ENCODE peak calls at places on chromosome 22, in ten cellular contexts. One of them, this sample, is unnamed.

GRCh38 chr22:37633082-37633692 is 6.3 kb upstream of the SH3BP1 start:
- DNase-seq in activated CD8-positive, alpha-beta memory T cell treated with anti-CD3 and anti-CD28 coated beads for 1 hour: no peak
- DNase-seq in endothelial cell of umbilical vein: no peak
- DNase-seq in stimulated activated CD4-positive, alpha-beta T cell treated with anti-CD3 and anti-CD28 coated beads, Interleukin-12 subunit alpha, Interleukin-12 subunit beta, amount 100 ng/mL, for 4 hours: no peak
- DNase-seq in GM12864: peak
- DNase-seq in NK-92 treated with Interleukin-12 subunit alpha and Interleukin-12 subunit beta, amount 100 ng/mL, for 24 hours: peak
- DNase-seq in progenitor cell of endocrine pancreas: no peak
- DNase-seq in Calu3: no peak
- DNase-seq in pons: no peak
- DNase-seq in renal cortical epithelial cell: no peak
- DNase-seq in this sample: peak

GRCh38 chr22:36578619-36579018 is 49.7 kb upstream of the EIF3D start:
- DNase-seq in activated CD8-positive, alpha-beta memory T cell treated with anti-CD3 and anti-CD28 coated beads for 1 hour: no peak
- DNase-seq in endothelial cell of umbilical vein: no peak
- DNase-seq in stimulated activated CD4-positive, alpha-beta T cell treated with anti-CD3 and anti-CD28 coated beads, Interleukin-12 subunit alpha, Interleukin-12 subunit beta, amount 100 ng/mL, for 4 hours: no peak
- DNase-seq in GM12864: no peak
- DNase-seq in NK-92 treated with Interleukin-12 subunit alpha and Interleukin-12 subunit beta, amount 100 ng/mL, for 24 hours: no peak
- DNase-seq in progenitor cell of endocrine pancreas: no peak
- DNase-seq in Calu3: no peak
- DNase-seq in pons: no peak
- DNase-seq in renal cortical epithelial cell: peak
- DNase-seq in this sample: no peak

GRCh38 chr22:22422629-22423112 is 85.9 kb downstream of the ZNF280B start:
- DNase-seq in activated CD8-positive, alpha-beta memory T cell treated with anti-CD3 and anti-CD28 coated beads for 1 hour: no peak
- DNase-seq in endothelial cell of umbilical vein: peak
- DNase-seq in stimulated activated CD4-positive, alpha-beta T cell treated with anti-CD3 and anti-CD28 coated beads, Interleukin-12 subunit alpha, Interleukin-12 subunit beta, amount 100 ng/mL, for 4 hours: peak
- DNase-seq in GM12864: peak
- DNase-seq in NK-92 treated with Interleukin-12 subunit alpha and Interleukin-12 subunit beta, amount 100 ng/mL, for 24 hours: peak
- DNase-seq in progenitor cell of endocrine pancreas: peak
- DNase-seq in Calu3: peak
- DNase-seq in pons: peak
- DNase-seq in renal cortical epithelial cell: peak
- DNase-seq in this sample: peak

GRCh38 chr22:46102159-46102558 is 48.2 kb upstream of the PPARA start:
- DNase-seq in activated CD8-positive, alpha-beta memory T cell treated with anti-CD3 and anti-CD28 coated beads for 1 hour: no peak
- DNase-seq in endothelial cell of umbilical vein: no peak
- DNase-seq in stimulated activated CD4-positive, alpha-beta T cell treated with anti-CD3 and anti-CD28 coated beads, Interleukin-12 subunit alpha, Interleukin-12 subunit beta, amount 100 ng/mL, for 4 hours: no peak
- DNase-seq in GM12864: no peak
- DNase-seq in NK-92 treated with Interleukin-12 subunit alpha and Interleukin-12 subunit beta, amount 100 ng/mL, for 24 hours: no peak
- DNase-seq in progenitor cell of endocrine pancreas: no peak
- DNase-seq in Calu3: no peak
- DNase-seq in pons: no peak
- DNase-seq in renal cortical epithelial cell: no peak
- DNase-seq in this sample: no peak

GRCh38 chr22:36419177-36419911 is 31.6 kb upstream of the MYH9 start:
- DNase-seq in activated CD8-positive, alpha-beta memory T cell treated with anti-CD3 and anti-CD28 coated beads for 1 hour: no peak
- DNase-seq in endothelial cell of umbilical vein: peak
- DNase-seq in stimulated activated CD4-positive, alpha-beta T cell treated with anti-CD3 and anti-CD28 coated beads, Interleukin-12 subunit alpha, Interleukin-12 subunit beta, amount 100 ng/mL, for 4 hours: no peak
- DNase-seq in GM12864: no peak
- DNase-seq in NK-92 treated with Interleukin-12 subunit alpha and Interleukin-12 subunit beta, amount 100 ng/mL, for 24 hours: no peak
- DNase-seq in progenitor cell of endocrine pancreas: no peak
- DNase-seq in Calu3: no peak
- DNase-seq in pons: peak
- DNase-seq in renal cortical epithelial cell: peak
- DNase-seq in this sample: peak

GRCh38 chr22:21876486-21877176 is 9.2 kb upstream of the MAPK1 start:
- DNase-seq in activated CD8-positive, alpha-beta memory T cell treated with anti-CD3 and anti-CD28 coated beads for 1 hour: no peak
- DNase-seq in endothelial cell of umbilical vein: peak
- DNase-seq in stimulated activated CD4-positive, alpha-beta T cell treated with anti-CD3 and anti-CD28 coated beads, Interleukin-12 subunit alpha, Interleukin-12 subunit beta, amount 100 ng/mL, for 4 hours: peak
- DNase-seq in GM12864: no peak
- DNase-seq in NK-92 treated with Interleukin-12 subunit alpha and Interleukin-12 subunit beta, amount 100 ng/mL, for 24 hours: no peak
- DNase-seq in progenitor cell of endocrine pancreas: no peak
- DNase-seq in Calu3: no peak
- DNase-seq in pons: no peak
- DNase-seq in renal cortical epithelial cell: no peak
- DNase-seq in this sample: no peak

GRCh38 chr22:44192098-44192810 is 11.5 kb downstream of the PARVG start:
- DNase-seq in activated CD8-positive, alpha-beta memory T cell treated with anti-CD3 and anti-CD28 coated beads for 1 hour: no peak
- DNase-seq in endothelial cell of umbilical vein: peak
- DNase-seq in stimulated activated CD4-positive, alpha-beta T cell treated with anti-CD3 and anti-CD28 coated beads, Interleukin-12 subunit alpha, Interleukin-12 subunit beta, amount 100 ng/mL, for 4 hours: peak
- DNase-seq in GM12864: no peak
- DNase-seq in NK-92 treated with Interleukin-12 subunit alpha and Interleukin-12 subunit beta, amount 100 ng/mL, for 24 hours: peak
- DNase-seq in progenitor cell of endocrine pancreas: no peak
- DNase-seq in Calu3: peak
- DNase-seq in pons: no peak
- DNase-seq in renal cortical epithelial cell: no peak
- DNase-seq in this sample: peak

GRCh38 chr22:39727541-39727940 is 157.0 kb downstream of the CACNA1I start:
- DNase-seq in activated CD8-positive, alpha-beta memory T cell treated with anti-CD3 and anti-CD28 coated beads for 1 hour: no peak
- DNase-seq in endothelial cell of umbilical vein: no peak
- DNase-seq in stimulated activated CD4-positive, alpha-beta T cell treated with anti-CD3 and anti-CD28 coated beads, Interleukin-12 subunit alpha, Interleukin-12 subunit beta, amount 100 ng/mL, for 4 hours: no peak
- DNase-seq in GM12864: no peak
- DNase-seq in NK-92 treated with Interleukin-12 subunit alpha and Interleukin-12 subunit beta, amount 100 ng/mL, for 24 hours: no peak
- DNase-seq in progenitor cell of endocrine pancreas: no peak
- DNase-seq in Calu3: peak
- DNase-seq in pons: no peak
- DNase-seq in renal cortical epithelial cell: no peak
- DNase-seq in this sample: no peak

GRCh38 chr22:36497910-36498669 is 8.8 kb downstream of the FOXRED2 start:
- DNase-seq in activated CD8-positive, alpha-beta memory T cell treated with anti-CD3 and anti-CD28 coated beads for 1 hour: no peak
- DNase-seq in endothelial cell of umbilical vein: no peak
- DNase-seq in stimulated activated CD4-positive, alpha-beta T cell treated with anti-CD3 and anti-CD28 coated beads, Interleukin-12 subunit alpha, Interleukin-12 subunit beta, amount 100 ng/mL, for 4 hours: no peak
- DNase-seq in GM12864: no peak
- DNase-seq in NK-92 treated with Interleukin-12 subunit alpha and Interleukin-12 subunit beta, amount 100 ng/mL, for 24 hours: no peak
- DNase-seq in progenitor cell of endocrine pancreas: no peak
- DNase-seq in Calu3: no peak
- DNase-seq in pons: no peak
- DNase-seq in renal cortical epithelial cell: no peak
- DNase-seq in this sample: no peak

GRCh38 chr22:40709752-40710413 is 30.6 kb downstream of the MCHR1 start:
- DNase-seq in activated CD8-positive, alpha-beta memory T cell treated with anti-CD3 and anti-CD28 coated beads for 1 hour: no peak
- DNase-seq in endothelial cell of umbilical vein: no peak
- DNase-seq in stimulated activated CD4-positive, alpha-beta T cell treated with anti-CD3 and anti-CD28 coated beads, Interleukin-12 subunit alpha, Interleukin-12 subunit beta, amount 100 ng/mL, for 4 hours: no peak
- DNase-seq in GM12864: no peak
- DNase-seq in NK-92 treated with Interleukin-12 subunit alpha and Interleukin-12 subunit beta, amount 100 ng/mL, for 24 hours: no peak
- DNase-seq in progenitor cell of endocrine pancreas: no peak
- DNase-seq in Calu3: no peak
- DNase-seq in pons: peak
- DNase-seq in renal cortical epithelial cell: no peak
- DNase-seq in this sample: no peak

GRCh38 chr22:20741634-20742581 is 32.0 kb upstream of the SERPIND1 start:
- DNase-seq in activated CD8-positive, alpha-beta memory T cell treated with anti-CD3 and anti-CD28 coated beads for 1 hour: no peak
- DNase-seq in endothelial cell of umbilical vein: peak
- DNase-seq in stimulated activated CD4-positive, alpha-beta T cell treated with anti-CD3 and anti-CD28 coated beads, Interleukin-12 subunit alpha, Interleukin-12 subunit beta, amount 100 ng/mL, for 4 hours: peak
- DNase-seq in GM12864: no peak
- DNase-seq in NK-92 treated with Interleukin-12 subunit alpha and Interleukin-12 subunit beta, amount 100 ng/mL, for 24 hours: no peak
- DNase-seq in progenitor cell of endocrine pancreas: no peak
- DNase-seq in Calu3: peak
- DNase-seq in pons: peak
- DNase-seq in renal cortical epithelial cell: peak
- DNase-seq in this sample: peak

GRCh38 chr22:47629273-47629711 is 866.8 kb downstream of the TBC1D22A start:
- DNase-seq in activated CD8-positive, alpha-beta memory T cell treated with anti-CD3 and anti-CD28 coated beads for 1 hour: no peak
- DNase-seq in endothelial cell of umbilical vein: no peak
- DNase-seq in stimulated activated CD4-positive, alpha-beta T cell treated with anti-CD3 and anti-CD28 coated beads, Interleukin-12 subunit alpha, Interleukin-12 subunit beta, amount 100 ng/mL, for 4 hours: no peak
- DNase-seq in GM12864: no peak
- DNase-seq in NK-92 treated with Interleukin-12 subunit alpha and Interleukin-12 subunit beta, amount 100 ng/mL, for 24 hours: no peak
- DNase-seq in progenitor cell of endocrine pancreas: no peak
- DNase-seq in Calu3: no peak
- DNase-seq in pons: no peak
- DNase-seq in renal cortical epithelial cell: no peak
- DNase-seq in this sample: no peak

GRCh38 chr22:37562049-37562784 is 1.9 kb downstream of the CDC42EP1 start:
- DNase-seq in activated CD8-positive, alpha-beta memory T cell treated with anti-CD3 and anti-CD28 coated beads for 1 hour: no peak
- DNase-seq in endothelial cell of umbilical vein: no peak
- DNase-seq in stimulated activated CD4-positive, alpha-beta T cell treated with anti-CD3 and anti-CD28 coated beads, Interleukin-12 subunit alpha, Interleukin-12 subunit beta, amount 100 ng/mL, for 4 hours: no peak
- DNase-seq in GM12864: no peak
- DNase-seq in NK-92 treated with Interleukin-12 subunit alpha and Interleukin-12 subunit beta, amount 100 ng/mL, for 24 hours: no peak
- DNase-seq in progenitor cell of endocrine pancreas: no peak
- DNase-seq in Calu3: no peak
- DNase-seq in pons: no peak
- DNase-seq in renal cortical epithelial cell: no peak
- DNase-seq in this sample: no peak

GRCh38 chr22:36286096-36286957 is 33.4 kb downstream of the APOL1 start:
- DNase-seq in activated CD8-positive, alpha-beta memory T cell treated with anti-CD3 and anti-CD28 coated beads for 1 hour: no peak
- DNase-seq in endothelial cell of umbilical vein: peak
- DNase-seq in stimulated activated CD4-positive, alpha-beta T cell treated with anti-CD3 and anti-CD28 coated beads, Interleukin-12 subunit alpha, Interleukin-12 subunit beta, amount 100 ng/mL, for 4 hours: peak
- DNase-seq in GM12864: no peak
- DNase-seq in NK-92 treated with Interleukin-12 subunit alpha and Interleukin-12 subunit beta, amount 100 ng/mL, for 24 hours: peak
- DNase-seq in progenitor cell of endocrine pancreas: peak
- DNase-seq in Calu3: peak
- DNase-seq in pons: peak
- DNase-seq in renal cortical epithelial cell: peak
- DNase-seq in this sample: peak

GRCh38 chr22:42511401-42511891 is 8.2 kb downstream of the RRP7A start:
- DNase-seq in activated CD8-positive, alpha-beta memory T cell treated with anti-CD3 and anti-CD28 coated beads for 1 hour: no peak
- DNase-seq in endothelial cell of umbilical vein: no peak
- DNase-seq in stimulated activated CD4-positive, alpha-beta T cell treated with anti-CD3 and anti-CD28 coated beads, Interleukin-12 subunit alpha, Interleukin-12 subunit beta, amount 100 ng/mL, for 4 hours: no peak
- DNase-seq in GM12864: no peak
- DNase-seq in NK-92 treated with Interleukin-12 subunit alpha and Interleukin-12 subunit beta, amount 100 ng/mL, for 24 hours: no peak
- DNase-seq in progenitor cell of endocrine pancreas: no peak
- DNase-seq in Calu3: no peak
- DNase-seq in pons: no peak
- DNase-seq in renal cortical epithelial cell: no peak
- DNase-seq in this sample: no peak

GRCh38 chr22:40666151-40666848 is 13.0 kb upstream of the MCHR1 start:
- DNase-seq in activated CD8-positive, alpha-beta memory T cell treated with anti-CD3 and anti-CD28 coated beads for 1 hour: no peak
- DNase-seq in endothelial cell of umbilical vein: peak
- DNase-seq in stimulated activated CD4-positive, alpha-beta T cell treated with anti-CD3 and anti-CD28 coated beads, Interleukin-12 subunit alpha, Interleukin-12 subunit beta, amount 100 ng/mL, for 4 hours: no peak
- DNase-seq in GM12864: no peak
- DNase-seq in NK-92 treated with Interleukin-12 subunit alpha and Interleukin-12 subunit beta, amount 100 ng/mL, for 24 hours: no peak
- DNase-seq in progenitor cell of endocrine pancreas: no peak
- DNase-seq in Calu3: no peak
- DNase-seq in pons: peak
- DNase-seq in renal cortical epithelial cell: peak
- DNase-seq in this sample: no peak

GRCh38 chr22:24997023-24997422 is 44.5 kb downstream of the KIAA1671 start:
- DNase-seq in activated CD8-positive, alpha-beta memory T cell treated with anti-CD3 and anti-CD28 coated beads for 1 hour: no peak
- DNase-seq in endothelial cell of umbilical vein: no peak
- DNase-seq in stimulated activated CD4-positive, alpha-beta T cell treated with anti-CD3 and anti-CD28 coated beads, Interleukin-12 subunit alpha, Interleukin-12 subunit beta, amount 100 ng/mL, for 4 hours: no peak
- DNase-seq in GM12864: no peak
- DNase-seq in NK-92 treated with Interleukin-12 subunit alpha and Interleukin-12 subunit beta, amount 100 ng/mL, for 24 hours: no peak
- DNase-seq in progenitor cell of endocrine pancreas: no peak
- DNase-seq in Calu3: no peak
- DNase-seq in pons: no peak
- DNase-seq in renal cortical epithelial cell: no peak
- DNase-seq in this sample: no peak

GRCh38 chr22:48490513-48491411 is 1336.9 kb downstream of the BRD1 start:
- DNase-seq in activated CD8-positive, alpha-beta memory T cell treated with anti-CD3 and anti-CD28 coated beads for 1 hour: no peak
- DNase-seq in endothelial cell of umbilical vein: no peak
- DNase-seq in stimulated activated CD4-positive, alpha-beta T cell treated with anti-CD3 and anti-CD28 coated beads, Interleukin-12 subunit alpha, Interleukin-12 subunit beta, amount 100 ng/mL, for 4 hours: no peak
- DNase-seq in GM12864: no peak
- DNase-seq in NK-92 treated with Interleukin-12 subunit alpha and Interleukin-12 subunit beta, amount 100 ng/mL, for 24 hours: no peak
- DNase-seq in progenitor cell of endocrine pancreas: no peak
- DNase-seq in Calu3: no peak
- DNase-seq in pons: no peak
- DNase-seq in renal cortical epithelial cell: no peak
- DNase-seq in this sample: no peak

GRCh38 chr22:33326540-33327295 is 268.5 kb upstream of the SYN3 start:
- DNase-seq in activated CD8-positive, alpha-beta memory T cell treated with anti-CD3 and anti-CD28 coated beads for 1 hour: no peak
- DNase-seq in endothelial cell of umbilical vein: no peak
- DNase-seq in stimulated activated CD4-positive, alpha-beta T cell treated with anti-CD3 and anti-CD28 coated beads, Interleukin-12 subunit alpha, Interleukin-12 subunit beta, amount 100 ng/mL, for 4 hours: no peak
- DNase-seq in GM12864: no peak
- DNase-seq in NK-92 treated with Interleukin-12 subunit alpha and Interleukin-12 subunit beta, amount 100 ng/mL, for 24 hours: no peak
- DNase-seq in progenitor cell of endocrine pancreas: no peak
- DNase-seq in Calu3: no peak
- DNase-seq in pons: no peak
- DNase-seq in renal cortical epithelial cell: no peak
- DNase-seq in this sample: no peak

GRCh38 chr22:29799217-29799680 is 32.1 kb downstream of the UQCR10 start:
- DNase-seq in activated CD8-positive, alpha-beta memory T cell treated with anti-CD3 and anti-CD28 coated beads for 1 hour: no peak
- DNase-seq in endothelial cell of umbilical vein: peak
- DNase-seq in stimulated activated CD4-positive, alpha-beta T cell treated with anti-CD3 and anti-CD28 coated beads, Interleukin-12 subunit alpha, Interleukin-12 subunit beta, amount 100 ng/mL, for 4 hours: no peak
- DNase-seq in GM12864: no peak
- DNase-seq in NK-92 treated with Interleukin-12 subunit alpha and Interleukin-12 subunit beta, amount 100 ng/mL, for 24 hours: no peak
- DNase-seq in progenitor cell of endocrine pancreas: no peak
- DNase-seq in Calu3: peak
- DNase-seq in pons: peak
- DNase-seq in renal cortical epithelial cell: peak
- DNase-seq in this sample: no peak

GRCh38 chr22:33034753-33035152 is 23.4 kb downstream of the SYN3 start:
- DNase-seq in activated CD8-positive, alpha-beta memory T cell treated with anti-CD3 and anti-CD28 coated beads for 1 hour: no peak
- DNase-seq in endothelial cell of umbilical vein: no peak
- DNase-seq in stimulated activated CD4-positive, alpha-beta T cell treated with anti-CD3 and anti-CD28 coated beads, Interleukin-12 subunit alpha, Interleukin-12 subunit beta, amount 100 ng/mL, for 4 hours: no peak
- DNase-seq in GM12864: no peak
- DNase-seq in NK-92 treated with Interleukin-12 subunit alpha and Interleukin-12 subunit beta, amount 100 ng/mL, for 24 hours: no peak
- DNase-seq in progenitor cell of endocrine pancreas: no peak
- DNase-seq in Calu3: no peak
- DNase-seq in pons: no peak
- DNase-seq in renal cortical epithelial cell: no peak
- DNase-seq in this sample: no peak

GRCh38 chr22:42991010-42991651 is 23.8 kb downstream of the PACSIN2 start:
- DNase-seq in activated CD8-positive, alpha-beta memory T cell treated with anti-CD3 and anti-CD28 coated beads for 1 hour: no peak
- DNase-seq in endothelial cell of umbilical vein: no peak
- DNase-seq in stimulated activated CD4-positive, alpha-beta T cell treated with anti-CD3 and anti-CD28 coated beads, Interleukin-12 subunit alpha, Interleukin-12 subunit beta, amount 100 ng/mL, for 4 hours: no peak
- DNase-seq in GM12864: no peak
- DNase-seq in NK-92 treated with Interleukin-12 subunit alpha and Interleukin-12 subunit beta, amount 100 ng/mL, for 24 hours: no peak
- DNase-seq in progenitor cell of endocrine pancreas: no peak
- DNase-seq in Calu3: no peak
- DNase-seq in pons: no peak
- DNase-seq in renal cortical epithelial cell: peak
- DNase-seq in this sample: no peak

GRCh38 chr22:17154971-17155370 is 4.1 kb downstream of the HDHD5 start:
- DNase-seq in activated CD8-positive, alpha-beta memory T cell treated with anti-CD3 and anti-CD28 coated beads for 1 hour: no peak
- DNase-seq in endothelial cell of umbilical vein: no peak
- DNase-seq in stimulated activated CD4-positive, alpha-beta T cell treated with anti-CD3 and anti-CD28 coated beads, Interleukin-12 subunit alpha, Interleukin-12 subunit beta, amount 100 ng/mL, for 4 hours: no peak
- DNase-seq in GM12864: no peak
- DNase-seq in NK-92 treated with Interleukin-12 subunit alpha and Interleukin-12 subunit beta, amount 100 ng/mL, for 24 hours: no peak
- DNase-seq in progenitor cell of endocrine pancreas: no peak
- DNase-seq in Calu3: no peak
- DNase-seq in pons: no peak
- DNase-seq in renal cortical epithelial cell: no peak
- DNase-seq in this sample: no peak

This sample was measured in activated naive CD4-positive, alpha-beta T cell treated with anti-CD3 and anti-CD28 coated beads, Interleukin-2, amount 10 ng/mL, durations not matched to agents 7 days and 5 days.